ENCODE peak calls at places on chromosomes 12 and 14, in five cellular contexts. One of them, this sample, is unnamed.
A peak's percentile ranks its signal among the peaks of the same experiment; 100 is the strongest.

GRCh38 chr12:57027011-57027804 is 10.9 kb upstream of the TAC3 start:
- DNase-seq in amygdala: no peak
- DNase-seq in activated CD8-positive, alpha-beta memory T cell treated with anti-CD3 and anti-CD28 coated beads, Interleukin-2, amount 50 U/mL, for 4 hours: no peak
- DNase-seq in omental fat pad: no peak
- DNase-seq in germinal center: no peak
- DNase-seq in this sample: no peak

GRCh38 chr12:116969615-116970575 is 59.1 kb downstream of the FBXW8 start:
- DNase-seq in amygdala: no peak
- DNase-seq in activated CD8-positive, alpha-beta memory T cell treated with anti-CD3 and anti-CD28 coated beads, Interleukin-2, amount 50 U/mL, for 4 hours: no peak
- DNase-seq in omental fat pad: no peak
- DNase-seq in germinal center: no peak
- DNase-seq in this sample: no peak

GRCh38 chr12:2057041-2057792 is 4.4 kb downstream of the CACNA1C start:
- DNase-seq in amygdala: no peak
- DNase-seq in activated CD8-positive, alpha-beta memory T cell treated with anti-CD3 and anti-CD28 coated beads, Interleukin-2, amount 50 U/mL, for 4 hours: no peak
- DNase-seq in omental fat pad: no peak
- DNase-seq in germinal center: peak; percentile 37
- DNase-seq in this sample: peak; percentile 55

GRCh38 chr14:70619708-70620107 is 19.3 kb upstream of the MED6 start:
- DNase-seq in amygdala: no peak
- DNase-seq in activated CD8-positive, alpha-beta memory T cell treated with anti-CD3 and anti-CD28 coated beads, Interleukin-2, amount 50 U/mL, for 4 hours: no peak
- DNase-seq in omental fat pad: no peak
- DNase-seq in germinal center: no peak
- DNase-seq in this sample: no peak

GRCh38 chr14:95258754-95259593 is 60.7 kb downstream of the CLMN start:
- DNase-seq in amygdala: no peak
- DNase-seq in activated CD8-positive, alpha-beta memory T cell treated with anti-CD3 and anti-CD28 coated beads, Interleukin-2, amount 50 U/mL, for 4 hours: no peak
- DNase-seq in omental fat pad: no peak
- DNase-seq in germinal center: no peak
- DNase-seq in this sample: no peak

GRCh38 chr14:77071938-77072388 is 26.1 kb upstream of the CIPC start:
- DNase-seq in amygdala: no peak
- DNase-seq in activated CD8-positive, alpha-beta memory T cell treated with anti-CD3 and anti-CD28 coated beads, Interleukin-2, amount 50 U/mL, for 4 hours: no peak
- DNase-seq in omental fat pad: no peak
- DNase-seq in germinal center: no peak
- DNase-seq in this sample: no peak

GRCh38 chr14:77099425-77100167 is 1.5 kb downstream of the CIPC start:
- DNase-seq in amygdala: no peak
- DNase-seq in activated CD8-positive, alpha-beta memory T cell treated with anti-CD3 and anti-CD28 coated beads, Interleukin-2, amount 50 U/mL, for 4 hours: no peak
- DNase-seq in omental fat pad: no peak
- DNase-seq in germinal center: no peak
- DNase-seq in this sample: no peak

GRCh38 chr12:101819467-101819866 is 11.3 kb downstream of the GNPTAB start:
- DNase-seq in amygdala: no peak
- DNase-seq in activated CD8-positive, alpha-beta memory T cell treated with anti-CD3 and anti-CD28 coated beads, Interleukin-2, amount 50 U/mL, for 4 hours: no peak
- DNase-seq in omental fat pad: no peak
- DNase-seq in germinal center: no peak
- DNase-seq in this sample: peak; percentile 49

GRCh38 chr14:67371247-67372148 is 11.4 kb downstream of the EIF2S1 start:
- DNase-seq in amygdala: no peak
- DNase-seq in activated CD8-positive, alpha-beta memory T cell treated with anti-CD3 and anti-CD28 coated beads, Interleukin-2, amount 50 U/mL, for 4 hours: no peak
- DNase-seq in omental fat pad: no peak
- DNase-seq in germinal center: no peak
- DNase-seq in this sample: no peak

GRCh38 chr12:25977047-25977446 is 18.6 kb downstream of the RASSF8 start:
- DNase-seq in amygdala: no peak
- DNase-seq in activated CD8-positive, alpha-beta memory T cell treated with anti-CD3 and anti-CD28 coated beads, Interleukin-2, amount 50 U/mL, for 4 hours: no peak
- DNase-seq in omental fat pad: no peak
- DNase-seq in germinal center: no peak
- DNase-seq in this sample: no peak

GRCh38 chr14:93683241-93683640 is 105.0 kb downstream of the PRIMA1 start:
- DNase-seq in amygdala: no peak
- DNase-seq in activated CD8-positive, alpha-beta memory T cell treated with anti-CD3 and anti-CD28 coated beads, Interleukin-2, amount 50 U/mL, for 4 hours: no peak
- DNase-seq in omental fat pad: no peak
- DNase-seq in germinal center: peak; percentile 11
- DNase-seq in this sample: no peak

GRCh38 chr12:48286665-48287064 is 64.1 kb downstream of the ZNF641 start:
- DNase-seq in amygdala: no peak
- DNase-seq in activated CD8-positive, alpha-beta memory T cell treated with anti-CD3 and anti-CD28 coated beads, Interleukin-2, amount 50 U/mL, for 4 hours: no peak
- DNase-seq in omental fat pad: no peak
- DNase-seq in germinal center: no peak
- DNase-seq in this sample: no peak

GRCh38 chr12:94644141-94644575 is 6.2 kb downstream of the TMCC3 start:
- DNase-seq in amygdala: no peak
- DNase-seq in activated CD8-positive, alpha-beta memory T cell treated with anti-CD3 and anti-CD28 coated beads, Interleukin-2, amount 50 U/mL, for 4 hours: no peak
- DNase-seq in omental fat pad: no peak
- DNase-seq in germinal center: no peak
- DNase-seq in this sample: no peak

GRCh38 chr12:57242329-57242690 is 8.7 kb downstream of the STAC3 start:
- DNase-seq in amygdala: no peak
- DNase-seq in activated CD8-positive, alpha-beta memory T cell treated with anti-CD3 and anti-CD28 coated beads, Interleukin-2, amount 50 U/mL, for 4 hours: no peak
- DNase-seq in omental fat pad: no peak
- DNase-seq in germinal center: no peak
- DNase-seq in this sample: no peak

GRCh38 chr14:69358233-69358963 is 39.7 kb downstream of the ERH start:
- DNase-seq in amygdala: no peak
- DNase-seq in activated CD8-positive, alpha-beta memory T cell treated with anti-CD3 and anti-CD28 coated beads, Interleukin-2, amount 50 U/mL, for 4 hours: no peak
- DNase-seq in omental fat pad: no peak
- DNase-seq in germinal center: no peak
- DNase-seq in this sample: peak; percentile 38

GRCh38 chr14:102330806-102331205 is 11.3 kb downstream of the ZNF839 start:
- DNase-seq in amygdala: no peak
- DNase-seq in activated CD8-positive, alpha-beta memory T cell treated with anti-CD3 and anti-CD28 coated beads, Interleukin-2, amount 50 U/mL, for 4 hours: no peak
- DNase-seq in omental fat pad: no peak
- DNase-seq in germinal center: no peak
- DNase-seq in this sample: no peak

GRCh38 chr14:76313861-76314260 is 62.1 kb upstream of the ESRRB start:
- DNase-seq in amygdala: no peak
- DNase-seq in activated CD8-positive, alpha-beta memory T cell treated with anti-CD3 and anti-CD28 coated beads, Interleukin-2, amount 50 U/mL, for 4 hours: no peak
- DNase-seq in omental fat pad: no peak
- DNase-seq in germinal center: no peak
- DNase-seq in this sample: no peak

GRCh38 chr14:63992858-63993257 is 140.1 kb downstream of the SYNE2 start:
- DNase-seq in amygdala: no peak
- DNase-seq in activated CD8-positive, alpha-beta memory T cell treated with anti-CD3 and anti-CD28 coated beads, Interleukin-2, amount 50 U/mL, for 4 hours: no peak
- DNase-seq in omental fat pad: no peak
- DNase-seq in germinal center: no peak
- DNase-seq in this sample: no peak

GRCh38 chr14:96195441-96196081 is 9.1 kb upstream of the BDKRB2 start:
- DNase-seq in amygdala: no peak
- DNase-seq in activated CD8-positive, alpha-beta memory T cell treated with anti-CD3 and anti-CD28 coated beads, Interleukin-2, amount 50 U/mL, for 4 hours: no peak
- DNase-seq in omental fat pad: no peak
- DNase-seq in germinal center: no peak
- DNase-seq in this sample: no peak

GRCh38 chr14:90829677-90830076 is 13.4 kb upstream of the TTC7B start:
- DNase-seq in amygdala: no peak
- DNase-seq in activated CD8-positive, alpha-beta memory T cell treated with anti-CD3 and anti-CD28 coated beads, Interleukin-2, amount 50 U/mL, for 4 hours: no peak
- DNase-seq in omental fat pad: no peak
- DNase-seq in germinal center: no peak
- DNase-seq in this sample: no peak

GRCh38 chr12:48216785-48217184 is 13.7 kb upstream of the OR10AD1 start:
- DNase-seq in amygdala: no peak
- DNase-seq in activated CD8-positive, alpha-beta memory T cell treated with anti-CD3 and anti-CD28 coated beads, Interleukin-2, amount 50 U/mL, for 4 hours: no peak
- DNase-seq in omental fat pad: no peak
- DNase-seq in germinal center: no peak
- DNase-seq in this sample: no peak

GRCh38 chr14:103625361-103626095 is 3.5 kb upstream of the KLC1 start:
- DNase-seq in amygdala: no peak
- DNase-seq in activated CD8-positive, alpha-beta memory T cell treated with anti-CD3 and anti-CD28 coated beads, Interleukin-2, amount 50 U/mL, for 4 hours: no peak
- DNase-seq in omental fat pad: no peak
- DNase-seq in germinal center: peak; percentile 35
- DNase-seq in this sample: peak; percentile 31

GRCh38 chr14:71610797-71611196 is 321.4 kb upstream of the RGS6 start:
- DNase-seq in amygdala: no peak
- DNase-seq in activated CD8-positive, alpha-beta memory T cell treated with anti-CD3 and anti-CD28 coated beads, Interleukin-2, amount 50 U/mL, for 4 hours: no peak
- DNase-seq in omental fat pad: no peak
- DNase-seq in germinal center: no peak
- DNase-seq in this sample: no peak

GRCh38 chr14:68571928-68572525 is 220.8 kb downstream of the ZFP36L1 start:
- DNase-seq in amygdala: no peak
- DNase-seq in activated CD8-positive, alpha-beta memory T cell treated with anti-CD3 and anti-CD28 coated beads, Interleukin-2, amount 50 U/mL, for 4 hours: no peak
- DNase-seq in omental fat pad: no peak
- DNase-seq in germinal center: no peak
- DNase-seq in this sample: no peak

GRCh38 chr14:94850332-94851211 is 80.7 kb upstream of the GSC start:
- DNase-seq in amygdala: no peak
- DNase-seq in activated CD8-positive, alpha-beta memory T cell treated with anti-CD3 and anti-CD28 coated beads, Interleukin-2, amount 50 U/mL, for 4 hours: no peak
- DNase-seq in omental fat pad: no peak
- DNase-seq in germinal center: no peak
- DNase-seq in this sample: no peak

GRCh38 chr14:89851031-89851430 is 103.5 kb downstream of the EFCAB11 start:
- DNase-seq in amygdala: no peak
- DNase-seq in activated CD8-positive, alpha-beta memory T cell treated with anti-CD3 and anti-CD28 coated beads, Interleukin-2, amount 50 U/mL, for 4 hours: no peak
- DNase-seq in omental fat pad: no peak
- DNase-seq in germinal center: no peak
- DNase-seq in this sample: no peak